ENCODE peak calls at places on chromosomes 13 and 19, in four cellular contexts. H, N, Y and C are unnamed samples.

GRCh38 chr13:75296651-75297050 is 185.3 kb downstream of the TBC1D4 start:
- DNase-seq in H (no peak), N (no peak), Y (no peak), C (no peak)

GRCh38 chr19:33683881-33684549 is 62.3 kb downstream of the CHST8 start:
- DNase-seq in H (no peak), N (no peak), Y (peak; percentile 56), C (peak; percentile 11)

GRCh38 chr19:11131471-11131870 is 24.1 kb downstream of the SPC24 start:
- DNase-seq in H (no peak), N (no peak), Y (no peak), C (no peak)

GRCh38 chr19:51318687-51319675 is 7.5 kb downstream of the IGLON5 start:
- DNase-seq in H (no peak), N (no peak), Y (no peak), C (no peak)

GRCh38 chr19:17965370-17966114 is 1.4 kb upstream of the KCNN1 start:
- DNase-seq in H (no peak), N (no peak), Y (no peak), C (no peak)

GRCh38 chr19:17865364-17866311 is 5.9 kb downstream of the RPL18A start:
- DNase-seq in H (no peak), N (no peak), Y (no peak), C (no peak)

GRCh38 chr19:52961981-52962380 is 700 bp downstream of the ZNF816 start:
- DNase-seq in H (no peak), N (no peak), Y (no peak), C (peak; percentile 8)

GRCh38 chr13:108313382-108313781 is 43.9 kb downstream of the TNFSF13B start:
- DNase-seq in H (no peak), N (no peak), Y (no peak), C (no peak)

GRCh38 chr13:72565893-72566292 is 161.5 kb downstream of the MZT1 start:
- DNase-seq in H (no peak), N (no peak), Y (peak; percentile 59), C (peak; percentile 19)